ENCODE peak calls at places on chromosomes 7 and 10, in six cellular contexts. Q is left ventricle myocardium inferior, N is fibroblast of lung, L is cardiac fibroblast, Y is PC-9, F is ovary. R is an unnamed sample.

GRCh38 chr7:135665072-135665471 is 2.8 kb downstream of the STMP1 start:
- DNase-seq in Y (no peak), L (no peak), Q (no peak), N (no peak), F (no peak), R (no peak)

GRCh38 chr7:79553811-79554555 is 100.5 kb upstream of the MAGI2 start:
- DNase-seq in L (peak), Q (no peak), N (peak), F (no peak), Y (peak), R (peak)

GRCh38 chr7:33248663-33249062 is 119.3 kb downstream of the BBS9 start:
- DNase-seq in N (peak), F (no peak), Y (no peak), Q (no peak), L (peak), R (peak)

GRCh38 chr7:157690833-157691382 is 354.1 kb downstream of the DNAJB6 start:
- DNase-seq in Q (peak), L (peak), N (peak), Y (no peak), F (peak), R (peak)

GRCh38 chr10:122258136-122259074 is 12.7 kb upstream of the BTBD16 start:
- DNase-seq in F (no peak), Q (no peak), Y (no peak), N (peak), L (peak), R (peak)

GRCh38 chr10:43390333-43390732 is 18.7 kb downstream of the HNRNPF start:
- DNase-seq in Y (no peak), N (no peak), L (no peak), F (no peak), Q (no peak), R (no peak)

GRCh38 chr10:100607439-100607838 is 71.7 kb downstream of the HIF1AN start:
- DNase-seq in Q (no peak), F (no peak), Y (no peak), L (no peak), N (no peak), R (no peak)

GRCh38 chr10:80149123-80149522 is 16.6 kb downstream of the PLAC9 start:
- DNase-seq in L (no peak), N (no peak), Y (no peak), Q (no peak), F (no peak), R (no peak)

GRCh38 chr10:24501312-24501711 is 222.4 kb downstream of the ARHGAP21 start:
- DNase-seq in L (no peak), Q (no peak), N (no peak), Y (no peak), F (no peak), R (no peak)

GRCh38 chr7:151435103-151435916 is 4.6 kb downstream of the CRYGN start:
- DNase-seq in N (no peak), L (no peak), Q (no peak), F (peak), Y (no peak), R (no peak)

GRCh38 chr7:54833021-54833467 is 74.0 kb upstream of the SEC61G start:
- DNase-seq in Y (no peak), Q (no peak), N (no peak), F (no peak), L (no peak), R (no peak)

GRCh38 chr7:149838224-149838991 is at the start of gene ZNF862:
- DNase-seq in N (peak), Q (peak), L (peak), F (peak), Y (peak), R (peak)

GRCh38 chr7:149839933-149840332 is 1.8 kb downstream of the ZNF862 start:
- DNase-seq in F (no peak), Q (no peak), L (no peak), Y (no peak), N (no peak), R (no peak)

GRCh38 chr7:149838992-149839408 is 825 bp downstream of the ZNF862 start:
- DNase-seq in Q (no peak), N (peak), Y (no peak), F (no peak), L (peak), R (no peak)

GRCh38 chr7:149836434-149836833 is 1.7 kb upstream of the ZNF862 start:
- DNase-seq in Y (no peak), N (no peak), F (no peak), L (no peak), Q (no peak), R (no peak)

GRCh38 chr7:149837620-149838223 is 453 bp upstream of the ZNF862 start:
- DNase-seq in N (no peak), Q (no peak), Y (no peak), L (no peak), F (peak), R (no peak)
- H3K4me3 ChIP-seq in N (no peak), Q (peak), Y (no peak), L (no peak), F (no peak), R (no peak)

GRCh38 chr10:119253433-119254174 is 46.2 kb downstream of the GRK5 start:
- DNase-seq in Y (peak), F (peak), L (peak), Q (peak), N (peak), R (peak)
- TF ChIP-seq CTCF in Y (no peak), F (peak), L (no peak), Q (no peak), N (peak), R (peak)

GRCh38 chr7:100720320-100720644 is at the start of gene EPO:
- DNase-seq in L (no peak), N (no peak), Y (no peak), Q (no peak), F (no peak), R (no peak)

GRCh38 chr7:100722480-100723212 is 2.4 kb downstream of the EPO start:
- DNase-seq in L (no peak), N (no peak), F (no peak), Y (no peak), Q (no peak), R (no peak)

GRCh38 chr7:100719523-100720319 is 547 bp upstream of the EPO start:
- DNase-seq in Y (no peak), Q (no peak), L (peak), N (peak), F (no peak), R (peak)

GRCh38 chr7:100721505-100721812 is 1.2 kb downstream of the EPO start:
- DNase-seq in F (no peak), N (no peak), L (no peak), Q (no peak), Y (no peak), R (no peak)

DNA sequence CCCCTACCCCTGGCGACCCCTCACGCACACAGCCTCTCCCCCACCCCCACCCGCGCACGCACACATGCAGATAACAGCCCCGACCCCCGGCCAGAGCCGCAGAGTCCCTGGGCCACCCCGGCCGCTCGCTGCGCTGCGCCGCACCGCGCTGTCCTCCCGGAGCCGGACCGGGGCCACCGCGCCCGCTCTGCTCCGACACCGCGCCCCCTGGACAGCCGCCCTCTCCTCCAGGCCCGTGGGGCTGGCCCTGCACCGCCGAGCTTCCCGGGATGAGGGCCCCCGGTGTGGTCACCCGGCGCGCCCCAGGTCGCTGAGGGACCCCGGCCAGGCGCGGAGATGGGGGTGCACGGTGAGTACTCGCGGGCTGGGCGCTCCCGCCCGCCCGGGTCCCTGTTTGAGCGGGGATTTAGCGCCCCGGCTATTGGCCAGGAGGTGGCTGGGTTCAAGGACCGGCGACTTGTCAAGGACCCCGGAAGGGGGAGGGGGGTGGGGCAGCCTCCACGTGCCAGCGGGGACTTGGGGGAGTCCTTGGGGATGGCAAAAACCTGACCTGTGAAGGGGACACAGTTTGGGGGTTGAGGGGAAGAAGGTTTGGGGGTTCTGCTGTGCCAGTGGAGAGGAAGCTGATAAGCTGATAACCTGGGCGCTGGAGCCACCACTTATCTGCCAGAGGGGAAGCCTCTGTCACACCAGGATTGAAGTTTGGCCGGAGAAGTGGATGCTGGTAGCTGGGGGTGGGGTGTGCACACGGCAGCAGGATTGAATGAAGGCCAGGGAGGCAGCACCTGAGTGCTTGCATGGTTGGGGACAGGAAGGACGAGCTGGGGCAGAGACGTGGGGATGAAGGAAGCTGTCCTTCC is 607 bp downstream of the EPO start:
- DNase-seq in F (no peak), Y (no peak), Q (no peak), N (no peak), L (no peak), R (no peak)
- H3K4me3 ChIP-seq in F (peak), Y (no peak), Q (peak), N (peak), L (no peak), R (peak)

GRCh38 chr7:149664176-149664575 is 109.2 kb downstream of the ZNF467 start:
- DNase-seq in Y (no peak), N (no peak), Q (no peak), F (no peak), L (no peak), R (no peak)

GRCh38 chr7:149666360-149666905 is 107.0 kb downstream of the ZNF467 start:
- DNase-seq in N (no peak), Q (no peak), F (no peak), L (no peak), Y (peak), R (no peak)

GRCh38 chr7:149664666-149665065 is 108.7 kb downstream of the ZNF467 start:
- DNase-seq in L (no peak), F (no peak), Q (no peak), N (no peak), Y (no peak), R (no peak)

GRCh38 chr7:149662591-149663095 is 110.7 kb downstream of the ZNF467 start:
- DNase-seq in L (peak), N (peak), Y (peak), Q (peak), F (no peak), R (peak)
- TF ChIP-seq CTCF in L (peak), N (peak), Y (peak), Q (peak), F (no peak), R (peak)

GRCh38 chr7:20653636-20654035 is 38.2 kb downstream of the ABCB5 start:
- DNase-seq in F (no peak), N (no peak), Q (no peak), L (no peak), Y (no peak), R (no peak)

GRCh38 chr7:20651960-20652544 is 36.6 kb downstream of the ABCB5 start:
- DNase-seq in N (peak), F (no peak), Y (no peak), L (peak), Q (no peak), R (peak)

GRCh38 chr7:20647051-20647450 is 31.6 kb downstream of the ABCB5 start:
- DNase-seq in F (no peak), Q (no peak), N (peak), L (no peak), Y (no peak), R (no peak)

GRCh38 chr7:20650782-20651181 is 35.3 kb downstream of the ABCB5 start:
- DNase-seq in Q (no peak), Y (no peak), F (no peak), N (no peak), L (no peak), R (no peak)

GRCh38 chr7:20647908-20648776 is 32.7 kb downstream of the ABCB5 start:
- DNase-seq in N (peak), Y (no peak), Q (no peak), F (no peak), L (peak), R (no peak)
- H3K4me3 ChIP-seq in N (no peak), Y (no peak), Q (no peak), F (no peak), L (no peak), R (no peak)

GRCh38 chr10:1403508-1404230 is 333.7 kb downstream of the ADARB2 start:
- DNase-seq in Y (no peak), L (no peak), Q (no peak), F (no peak), N (no peak), R (no peak)
- TF ChIP-seq CTCF in Y (no peak), L (no peak), Q (no peak), F (no peak), N (no peak), R (no peak)

GRCh38 chr10:132397036-132397541 is at the start of gene PWWP2B:
- DNase-seq in Y (no peak), Q (peak), L (peak), F (peak), N (peak), R (peak)

GRCh38 chr10:132395704-132396494 is 1.1 kb upstream of the PWWP2B start:
- DNase-seq in F (peak), L (peak), Q (peak), Y (no peak), N (peak), R (peak)

GRCh38 chr10:132397671-132398565 is 918 bp downstream of the PWWP2B start:
- DNase-seq in Q (peak), L (peak), Y (peak), F (peak), N (peak), R (peak)

GRCh38 chr10:132394936-132395703 is 1.9 kb upstream of the PWWP2B start:
- DNase-seq in Y (no peak), N (no peak), Q (peak), F (peak), L (no peak), R (no peak)

GRCh38 chr10:132396495-132397035 is 435 bp upstream of the PWWP2B start:
- DNase-seq in Y (no peak), F (peak), Q (peak), L (peak), N (peak), R (peak)
- H3K4me3 ChIP-seq in Y (peak), F (peak), Q (peak), L (peak), N (peak), R (peak)

GRCh38 chr7:30921951-30922401 is 10.3 kb downstream of the AQP1 start:
- DNase-seq in Y (no peak), N (no peak), L (no peak), F (peak), Q (peak), R (no peak)
- TF ChIP-seq CTCF in Y (no peak), N (no peak), L (no peak), F (no peak), Q (no peak), R (no peak)

DNA sequence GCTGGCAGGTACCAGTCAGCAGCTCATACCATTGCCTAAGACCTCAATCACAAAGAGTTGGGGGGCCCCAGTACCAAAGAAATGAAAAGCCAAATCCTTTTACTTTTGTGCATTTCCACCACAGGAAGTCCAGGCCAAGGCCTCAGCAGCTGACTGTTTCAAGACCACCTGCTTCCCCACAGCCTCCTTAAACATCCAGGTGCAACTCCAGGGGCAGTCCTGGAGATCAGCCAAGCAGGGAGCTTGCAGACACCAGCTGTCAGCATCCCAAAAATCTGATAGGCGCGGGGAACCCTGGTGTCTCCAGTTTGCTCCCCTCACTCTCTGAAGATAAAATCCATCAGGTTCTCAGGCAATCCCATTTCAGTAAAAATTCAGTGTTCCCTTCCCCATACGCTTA is 91.5 kb upstream of the EFCAB10 start:
- DNase-seq in Q (no peak), L (no peak), F (no peak), N (no peak), Y (no peak), R (no peak)
- H3K4me3 ChIP-seq in Q (no peak), L (no peak), F (no peak), N (no peak), Y (no peak), R (no peak)